ENCODE peak calls at places on chromosomes 6 and 20, in seven cellular contexts. O is LoVo; L is HT1080; E is A549; Z is HS-5; Y is WTC11; I is stimulated activated CD4-positive, alpha-beta T cell treated with anti-CD3 and anti-CD28 coated beads, Interleukin-1b, Interleukin-23, amount 100 ng/mL, for 48 hours. A is an unnamed sample.

GRCh38 chr6:130775421-130776012 is 51.7 kb upstream of the SMLR1 start:
- DNase-seq in Y (no peak), I (no peak), Z (peak), L (peak), E (no peak), O (no peak), A (no peak)

GRCh38 chr6:136069119-136069518 is 181.0 kb downstream of the MTFR2 start:
- DNase-seq in E (no peak), I (no peak), Z (peak), L (peak), Y (no peak), O (no peak), A (no peak)

GRCh38 chr20:16459019-16459700 is 114.1 kb downstream of the KIF16B start:
- DNase-seq in L (peak), E (peak), Z (peak), O (no peak), Y (no peak), I (no peak), A (no peak)

GRCh38 chr6:119526609-119527605 is 177.3 kb upstream of the MAN1A1 start:
- DNase-seq in E (no peak), Y (no peak), O (no peak), I (no peak), Z (no peak), L (no peak), A (no peak)

GRCh38 chr6:26420607-26421235 is 18.6 kb downstream of the BTN3A1 start:
- DNase-seq in E (peak), Y (peak), I (no peak), Z (no peak), O (peak), L (peak), A (no peak)

GRCh38 chr6:28161410-28162079 is 19.9 kb downstream of the ZKSCAN8 start:
- DNase-seq in I (peak), Z (no peak), Y (peak), L (peak), O (no peak), E (peak), A (peak)

GRCh38 chr6:74645108-74645849 is 560.6 kb downstream of the COL12A1 start:
- DNase-seq in O (no peak), I (no peak), E (no peak), Y (no peak), Z (no peak), L (no peak), A (no peak)

GRCh38 chr6:45472383-45472782 is 94.6 kb upstream of the SUPT3H start:
- DNase-seq in Y (no peak), O (no peak), E (no peak), Z (no peak), L (no peak), I (no peak), A (no peak)

GRCh38 chr20:24109008-24109407 is 120.4 kb upstream of the GGTLC1 start:
- DNase-seq in L (peak), Y (no peak), Z (no peak), I (no peak), E (no peak), O (no peak), A (no peak)

GRCh38 chr6:16851758-16852157 is 90.5 kb upstream of the ATXN1 start:
- DNase-seq in O (no peak), E (no peak), Z (no peak), I (no peak), Y (no peak), L (no peak), A (no peak)

GRCh38 chr6:11236915-11237314 is 4.4 kb upstream of the NEDD9 start:
- DNase-seq in E (no peak), I (no peak), L (no peak), O (no peak), Z (no peak), Y (no peak), A (no peak)

GRCh38 chr20:9040874-9041524 is 27.9 kb upstream of the PLCB4 start:
- DNase-seq in Z (no peak), L (peak), I (no peak), O (no peak), E (no peak), Y (no peak), A (no peak)

GRCh38 chr6:11278207-11278559 is 45.7 kb upstream of the NEDD9 start:
- DNase-seq in O (no peak), E (no peak), Z (no peak), Y (no peak), I (peak), L (no peak), A (no peak)

GRCh38 chr6:1296542-1296941 is 15.4 kb upstream of the FOXQ1 start:
- DNase-seq in L (peak), Y (no peak), E (peak), I (no peak), O (no peak), Z (no peak), A (no peak)